ENCODE peak calls at places on chromosomes 2 and 18, in six cellular contexts. One of them, this sample, is unnamed.

GRCh38 chr2:241897231-241897916 is 27.8 kb downstream of the RTP5 start:
- DNase-seq in body of pancreas: peak
- DNase-seq in GM12865: no peak
- DNase-seq in mesendoderm: no peak
- DNase-seq in PC-9: no peak
- DNase-seq in OCI-LY7: no peak
- DNase-seq in this sample: no peak

GRCh38 chr18:13240060-13240725 is 21.6 kb downstream of the LDLRAD4 start:
- DNase-seq in body of pancreas: no peak
- DNase-seq in GM12865: no peak
- DNase-seq in mesendoderm: no peak
- DNase-seq in PC-9: no peak
- DNase-seq in OCI-LY7: no peak
- DNase-seq in this sample: no peak

GRCh38 chr2:128835974-128836373 is 517.3 kb upstream of the HS6ST1 start:
- DNase-seq in body of pancreas: no peak
- DNase-seq in GM12865: no peak
- DNase-seq in mesendoderm: no peak
- DNase-seq in PC-9: no peak
- DNase-seq in OCI-LY7: no peak
- DNase-seq in this sample: no peak

GRCh38 chr2:172357442-172357841 is 69.9 kb upstream of the ITGA6 start:
- DNase-seq in body of pancreas: peak
- DNase-seq in GM12865: no peak
- DNase-seq in mesendoderm: no peak
- DNase-seq in PC-9: no peak
- DNase-seq in OCI-LY7: no peak
- DNase-seq in this sample: peak

GRCh38 chr2:96413067-96413722 is 77.6 kb downstream of the NCAPH start:
- DNase-seq in body of pancreas: peak
- DNase-seq in GM12865: no peak
- DNase-seq in mesendoderm: no peak
- DNase-seq in PC-9: peak
- DNase-seq in OCI-LY7: no peak
- DNase-seq in this sample: no peak

GRCh38 chr2:16406497-16406896 is 259.1 kb downstream of the CYRIA start:
- DNase-seq in body of pancreas: no peak
- DNase-seq in GM12865: no peak
- DNase-seq in mesendoderm: peak
- DNase-seq in PC-9: no peak
- DNase-seq in OCI-LY7: no peak
- DNase-seq in this sample: no peak

GRCh38 chr2:32061973-32062861 is 1.1 kb upstream of the SPAST start:
- DNase-seq in body of pancreas: peak
- DNase-seq in GM12865: peak
- DNase-seq in mesendoderm: peak
- DNase-seq in PC-9: peak
- DNase-seq in OCI-LY7: no peak
- DNase-seq in this sample: no peak

GRCh38 chr2:31347319-31347718 is 67.2 kb downstream of the XDH start:
- DNase-seq in body of pancreas: no peak
- DNase-seq in GM12865: no peak
- DNase-seq in mesendoderm: no peak
- DNase-seq in PC-9: no peak
- DNase-seq in OCI-LY7: no peak
- DNase-seq in this sample: no peak

GRCh38 chr2:94873362-94874276 is 2.4 kb downstream of the TEKT4 start:
- DNase-seq in body of pancreas: no peak
- DNase-seq in GM12865: no peak
- DNase-seq in mesendoderm: no peak
- DNase-seq in PC-9: no peak
- DNase-seq in OCI-LY7: no peak
- DNase-seq in this sample: no peak

DNA sequence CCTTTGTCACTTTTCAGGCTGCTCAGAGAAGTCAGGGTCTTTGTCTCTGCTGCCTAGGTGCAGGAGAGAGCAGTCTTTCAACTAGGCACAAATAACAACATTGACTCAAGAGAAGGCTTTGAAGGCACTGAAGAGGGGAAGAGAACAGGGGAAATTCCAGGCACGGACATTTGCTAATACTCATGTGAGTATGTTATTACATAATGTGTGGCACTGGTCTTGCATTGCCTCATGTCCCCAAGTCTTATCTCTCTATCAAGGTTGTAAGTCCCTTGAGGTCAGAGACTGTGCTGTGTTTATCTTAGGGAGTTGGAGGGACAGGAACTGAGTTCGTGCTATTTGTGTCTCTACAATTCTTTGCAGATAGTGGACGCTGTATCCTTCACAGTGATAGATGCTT is 96.3 kb upstream of the CXCR4 start:
- DNase-seq in body of pancreas: no peak
- DNase-seq in GM12865: peak
- DNase-seq in mesendoderm: no peak
- DNase-seq in PC-9: no peak
- DNase-seq in OCI-LY7: no peak
- DNase-seq in this sample: no peak
- H3K4me3 ChIP-seq in body of pancreas: no peak
- H3K4me3 ChIP-seq in GM12865: no peak
- H3K4me3 ChIP-seq in mesendoderm: no peak
- H3K4me3 ChIP-seq in PC-9: peak
- H3K4me3 ChIP-seq in OCI-LY7: no peak
- H3K4me3 ChIP-seq in this sample: no peak

GRCh38 chr18:76265375-76266225 is 229.4 kb downstream of the ZNF516 start:
- DNase-seq in body of pancreas: no peak
- DNase-seq in GM12865: no peak
- DNase-seq in mesendoderm: no peak
- DNase-seq in PC-9: no peak
- DNase-seq in OCI-LY7: no peak
- DNase-seq in this sample: no peak
- H3K4me3 ChIP-seq in body of pancreas: no peak
- H3K4me3 ChIP-seq in GM12865: no peak
- H3K4me3 ChIP-seq in mesendoderm: no peak
- H3K4me3 ChIP-seq in PC-9: no peak
- H3K4me3 ChIP-seq in OCI-LY7: no peak
- H3K4me3 ChIP-seq in this sample: no peak

GRCh38 chr2:156350374-156351142 is 18.0 kb upstream of the NR4A2 start:
- DNase-seq in body of pancreas: no peak
- DNase-seq in GM12865: no peak
- DNase-seq in mesendoderm: no peak
- DNase-seq in PC-9: no peak
- DNase-seq in OCI-LY7: no peak
- DNase-seq in this sample: no peak
- H3K4me3 ChIP-seq in body of pancreas: no peak
- H3K4me3 ChIP-seq in GM12865: no peak
- H3K4me3 ChIP-seq in mesendoderm: no peak
- H3K4me3 ChIP-seq in PC-9: no peak
- H3K4me3 ChIP-seq in OCI-LY7: no peak
- H3K4me3 ChIP-seq in this sample: no peak

GRCh38 chr2:236133410-236134012 is 34.7 kb downstream of the GBX2 start:
- DNase-seq in body of pancreas: no peak
- DNase-seq in GM12865: no peak
- DNase-seq in mesendoderm: peak
- DNase-seq in PC-9: no peak
- DNase-seq in OCI-LY7: no peak
- DNase-seq in this sample: no peak

GRCh38 chr2:236131073-236131692 is 37.0 kb downstream of the GBX2 start:
- DNase-seq in body of pancreas: no peak
- DNase-seq in GM12865: no peak
- DNase-seq in mesendoderm: no peak
- DNase-seq in PC-9: no peak
- DNase-seq in OCI-LY7: no peak
- DNase-seq in this sample: no peak

GRCh38 chr2:236137066-236137465 is 31.1 kb downstream of the GBX2 start:
- DNase-seq in body of pancreas: no peak
- DNase-seq in GM12865: no peak
- DNase-seq in mesendoderm: no peak
- DNase-seq in PC-9: no peak
- DNase-seq in OCI-LY7: no peak
- DNase-seq in this sample: no peak

GRCh38 chr2:236136483-236136882 is 31.7 kb downstream of the GBX2 start:
- DNase-seq in body of pancreas: no peak
- DNase-seq in GM12865: no peak
- DNase-seq in mesendoderm: no peak
- DNase-seq in PC-9: no peak
- DNase-seq in OCI-LY7: no peak
- DNase-seq in this sample: no peak
- H3K4me3 ChIP-seq in body of pancreas: no peak
- H3K4me3 ChIP-seq in GM12865: no peak
- H3K4me3 ChIP-seq in mesendoderm: no peak
- H3K4me3 ChIP-seq in PC-9: no peak
- H3K4me3 ChIP-seq in OCI-LY7: no peak
- H3K4me3 ChIP-seq in this sample: no peak

GRCh38 chr2:165796129-165796528 is 2.1 kb upstream of the GALNT3 start:
- DNase-seq in body of pancreas: no peak
- DNase-seq in GM12865: no peak
- DNase-seq in mesendoderm: no peak
- DNase-seq in PC-9: no peak
- DNase-seq in OCI-LY7: no peak
- DNase-seq in this sample: no peak

GRCh38 chr2:165794520-165794882 is 454 bp upstream of the GALNT3 start:
- DNase-seq in body of pancreas: peak
- DNase-seq in GM12865: peak
- DNase-seq in mesendoderm: peak
- DNase-seq in PC-9: peak
- DNase-seq in OCI-LY7: no peak
- DNase-seq in this sample: peak

GRCh38 chr2:165793161-165793778 is 777 bp downstream of the GALNT3 start:
- DNase-seq in body of pancreas: peak
- DNase-seq in GM12865: no peak
- DNase-seq in mesendoderm: peak
- DNase-seq in PC-9: peak
- DNase-seq in OCI-LY7: no peak
- DNase-seq in this sample: no peak

GRCh38 chr2:165793779-165794519 is at the start of gene GALNT3:
- DNase-seq in body of pancreas: peak
- DNase-seq in GM12865: peak
- DNase-seq in mesendoderm: peak
- DNase-seq in PC-9: peak
- DNase-seq in OCI-LY7: no peak
- DNase-seq in this sample: no peak

DNA sequence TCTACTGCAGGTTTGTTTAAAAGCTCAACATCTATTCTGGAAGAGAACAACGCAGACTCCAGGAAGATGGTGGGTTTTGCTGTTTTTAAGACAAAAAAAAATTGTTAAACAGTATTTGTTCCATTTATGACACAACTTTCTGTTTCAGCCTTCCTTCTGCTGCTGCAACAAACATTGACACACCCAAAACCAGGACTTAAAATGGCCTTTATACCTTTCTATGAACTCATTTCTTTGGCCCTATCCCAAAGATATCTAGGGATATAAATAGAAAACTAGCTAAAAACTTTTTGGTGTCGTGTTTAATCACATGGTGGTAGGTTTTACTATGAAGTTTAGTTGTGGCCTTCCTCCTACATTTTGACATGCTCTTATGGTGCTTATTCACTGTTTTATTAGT is 964 bp upstream of the GALNT3 start:
- DNase-seq in body of pancreas: peak
- DNase-seq in GM12865: peak
- DNase-seq in mesendoderm: no peak
- DNase-seq in PC-9: no peak
- DNase-seq in OCI-LY7: no peak
- DNase-seq in this sample: no peak
- H3K4me3 ChIP-seq in body of pancreas: peak
- H3K4me3 ChIP-seq in GM12865: peak
- H3K4me3 ChIP-seq in mesendoderm: no peak
- H3K4me3 ChIP-seq in PC-9: peak
- H3K4me3 ChIP-seq in OCI-LY7: no peak
- H3K4me3 ChIP-seq in this sample: no peak